ENCODE peak calls at places on chromosomes 6 and 20, in five cellular contexts. Z is ovary, C is cardiac fibroblast, F is AG10803, P is choroid plexus epithelial cell. J is an unnamed sample.

GRCh38 chr6:1208876-1209275 is 103.0 kb upstream of the FOXQ1 start:
- DNase-seq in Z (no peak), C (no peak), F (peak; percentile 38), P (peak; percentile 36), J (no peak)

GRCh38 chr6:170158296-170159039 is 132.4 kb downstream of the DLL1 start:
- DNase-seq in Z (no peak), C (no peak), F (no peak), P (no peak), J (no peak)

GRCh38 chr6:73704260-73704659 is 8.3 kb downstream of the CD109 start:
- DNase-seq in Z (no peak), C (peak; percentile 73), F (peak; percentile 97), P (peak; percentile 98), J (peak; percentile 77)

GRCh38 chr6:155041781-155042279 is 46.7 kb downstream of the TIAM2 start:
- DNase-seq in Z (no peak), C (peak; percentile 39), F (no peak), P (peak; percentile 29), J (no peak)

GRCh38 chr6:31075528-31075927 is 36.8 kb downstream of the C6orf15 start:
- DNase-seq in Z (no peak), C (peak; percentile 52), F (peak; percentile 45), P (peak; percentile 63), J (peak; percentile 59)

GRCh38 chr6:6825153-6825847 is 236.8 kb downstream of the LY86 start:
- DNase-seq in Z (no peak), C (no peak), F (no peak), P (no peak), J (no peak)

GRCh38 chr6:44151348-44152108 is 7.1 kb upstream of the CAPN11 start:
- DNase-seq in Z (peak; percentile 80), C (peak; percentile 71), F (peak; percentile 62), P (peak; percentile 74), J (peak; percentile 67)

GRCh38 chr20:63085087-63085861 is 78.5 kb upstream of the BHLHE23 start:
- DNase-seq in Z (no peak), C (no peak), F (no peak), P (no peak), J (no peak)

GRCh38 chr6:13455604-13456003 is 31.8 kb downstream of the GFOD1 start:
- DNase-seq in Z (no peak), C (no peak), F (no peak), P (no peak), J (no peak)

GRCh38 chr6:52590634-52590985 is 13.8 kb upstream of the TRAM2 start:
- DNase-seq in Z (no peak), C (peak; percentile 69), F (peak; percentile 95), P (peak; percentile 76), J (peak; percentile 82)

GRCh38 chr6:23410439-23410838 is 715.6 kb upstream of the NRSN1 start:
- DNase-seq in Z (no peak), C (no peak), F (no peak), P (no peak), J (no peak)

GRCh38 chr20:63534831-63535651 is 2.1 kb downstream of the PTK6 start:
- DNase-seq in Z (no peak), C (no peak), F (peak; percentile 25), P (no peak), J (no peak)

GRCh38 chr20:48394415-48395081 is 433.3 kb downstream of the PREX1 start:
- DNase-seq in Z (no peak), C (no peak), F (no peak), P (no peak), J (no peak)

GRCh38 chr6:20095436-20095835 is 116.8 kb downstream of the MBOAT1 start:
- DNase-seq in Z (no peak), C (no peak), F (no peak), P (no peak), J (no peak)

GRCh38 chr20:35232575-35232974 is 6.1 kb downstream of the MMP24 start:
- DNase-seq in Z (no peak), C (peak; percentile 46), F (peak; percentile 85), P (peak; percentile 45), J (peak; percentile 40)

GRCh38 chr6:132400641-132401119 is 595 bp downstream of the MOXD1 start:
- DNase-seq in Z (no peak), C (no peak), F (no peak), P (no peak), J (no peak)

GRCh38 chr6:2630362-2630761 is 120.4 kb downstream of the MYLK4 start:
- DNase-seq in Z (peak; percentile 65), C (peak; percentile 93), F (peak; percentile 71), P (peak; percentile 98), J (peak; percentile 92)

GRCh38 chr20:15789083-15789482 is 784.2 kb downstream of the KIF16B start:
- DNase-seq in Z (no peak), C (no peak), F (no peak), P (no peak), J (no peak)

GRCh38 chr6:41963371-41963770 is 21.8 kb upstream of the CCND3 start:
- DNase-seq in Z (no peak), C (no peak), F (no peak), P (no peak), J (no peak)

DNA sequence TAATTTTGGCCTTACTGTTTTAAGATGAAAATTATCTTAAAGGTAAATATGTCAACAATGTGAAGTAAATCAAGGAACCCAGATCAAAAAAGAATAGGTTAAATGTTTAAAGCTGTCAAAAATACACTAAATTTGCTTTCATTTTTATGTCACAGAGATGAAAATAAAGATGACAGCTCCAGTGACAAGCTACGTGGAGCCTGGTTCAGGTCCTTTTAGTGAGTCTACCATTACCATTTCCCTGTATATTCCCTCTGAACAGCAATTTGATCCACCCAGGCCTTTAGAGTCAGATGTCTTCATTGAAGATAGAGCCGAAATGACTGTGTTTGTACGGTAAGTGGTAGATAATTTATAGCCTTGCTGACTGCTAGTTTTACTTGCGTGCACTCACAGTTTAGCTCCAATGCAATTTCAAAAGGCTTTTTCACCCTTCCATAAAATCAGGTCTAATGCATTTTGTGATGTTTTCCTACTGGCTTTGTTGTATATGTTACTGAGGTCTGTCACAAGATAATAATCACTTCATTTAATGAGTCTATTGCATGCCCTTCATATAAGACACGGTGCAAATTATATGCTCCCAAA is 1.9 kb downstream of the HEBP2 start:
- DNase-seq in Z (no peak), C (no peak), F (no peak), P (no peak), J (no peak)
- H3K4me3 ChIP-seq in Z (no peak overlapping the region), C (no peak overlapping the region), F (no peak overlapping the region), P (no peak overlapping the region), J (no peak overlapping the region)

GRCh38 chr6:141610741-141611140 is 522.0 kb upstream of the GJE1 start:
- DNase-seq in Z (no peak), C (peak; percentile 20), F (peak; percentile 18), P (peak; percentile 72), J (peak; percentile 39)
- TF ChIP-seq CTCF in Z (no peak), C (peak; percentile 55), F (peak; percentile 43), P (peak; percentile 72), J (peak; percentile 46)

DNA sequence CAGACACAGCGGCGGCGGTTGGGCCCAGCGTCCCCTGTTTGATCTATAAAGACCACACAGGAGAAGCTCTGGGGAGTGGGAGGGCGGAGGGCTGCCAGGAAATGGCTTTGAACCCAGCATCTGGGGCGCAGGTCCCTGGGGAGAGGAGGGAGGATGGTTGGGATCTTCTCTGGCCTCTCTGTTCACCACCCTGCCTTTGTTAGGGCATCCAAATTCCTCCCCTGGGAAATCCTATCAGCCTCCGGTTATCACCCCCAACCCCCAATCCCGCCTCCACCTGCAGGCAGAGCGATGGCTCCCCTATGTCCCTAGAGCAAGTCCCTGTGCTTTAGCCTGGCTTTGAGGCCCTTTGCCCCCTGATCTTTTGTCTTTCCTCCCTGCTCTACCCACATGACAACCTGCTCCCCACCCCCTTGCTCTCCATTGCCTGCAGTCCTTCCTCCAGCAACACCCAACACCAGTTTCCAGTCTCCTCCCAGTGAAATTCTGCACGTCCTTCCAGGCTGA is 7.1 kb downstream of the XKR7 start:
- DNase-seq in Z (no peak), C (no peak), F (no peak), P (no peak), J (no peak)
- H3K4me3 ChIP-seq in Z (no peak overlapping the region), C (no peak overlapping the region), F (no peak overlapping the region), P (no peak overlapping the region), J (no peak overlapping the region)

GRCh38 chr6:72643214-72643613 is 21.4 kb downstream of the KCNQ5 start:
- DNase-seq in Z (no peak), C (peak; percentile 52), F (peak; percentile 38), P (no peak), J (peak; percentile 39)
- TF ChIP-seq CTCF in Z (no peak), C (no peak), F (peak; percentile 28), P (peak; percentile 13), J (no peak)

DNA sequence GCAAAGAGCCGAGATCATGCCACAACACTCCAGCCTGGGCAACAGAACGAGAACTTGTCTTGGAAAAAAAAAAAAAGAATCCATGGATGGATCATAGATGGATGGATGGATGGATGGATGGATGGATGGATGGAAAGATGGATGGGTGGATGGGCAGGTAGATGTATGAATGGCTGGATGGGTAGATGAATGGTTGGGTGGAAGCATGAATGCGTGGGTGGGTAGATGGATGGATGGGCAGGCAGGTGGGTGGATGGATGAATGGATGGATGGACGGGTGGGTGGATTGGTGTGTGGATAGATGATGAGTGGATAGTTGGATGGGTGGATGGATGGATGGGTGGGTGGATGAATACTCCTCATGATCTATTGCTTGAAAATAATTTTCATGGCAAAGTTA is 1.4 kb downstream of the JPH2 start:
- DNase-seq in Z (no peak), C (no peak), F (no peak), P (no peak), J (no peak)
- H3K4me3 ChIP-seq in Z (peak overlapping the region; percentile 44), C (no peak overlapping the region), F (peak overlapping the region; percentile 70), P (no peak overlapping the region), J (no peak overlapping the region)

GRCh38 chr6:105449756-105450390 is 47.0 kb upstream of the PREP start:
- DNase-seq in Z (no peak), C (no peak), F (peak; percentile 70), P (no peak), J (no peak)

GRCh38 chr6:105452376-105452775 is 49.5 kb upstream of the PREP start:
- DNase-seq in Z (no peak), C (no peak), F (no peak), P (no peak), J (no peak)

GRCh38 chr6:105458061-105458460 is 55.2 kb upstream of the PREP start:
- DNase-seq in Z (no peak), C (no peak), F (no peak), P (no peak), J (no peak)

GRCh38 chr6:105453968-105454367 is 51.1 kb upstream of the PREP start:
- DNase-seq in Z (no peak), C (no peak), F (peak; percentile 26), P (no peak), J (no peak)

GRCh38 chr6:105452924-105453756 is 50.3 kb upstream of the PREP start:
- DNase-seq in Z (no peak), C (no peak), F (no peak), P (no peak), J (no peak)
- TF ChIP-seq CTCF in Z (no peak), C (no peak), F (no peak), P (no peak), J (no peak)

GRCh38 chr6:28816909-28817807 is 106.6 kb downstream of the TRIM27 start:
- DNase-seq in Z (no peak), C (peak; percentile 56), F (peak; percentile 64), P (peak; percentile 76), J (peak; percentile 55)
- H3K4me3 ChIP-seq in Z (no peak overlapping the region), C (peak overlapping the region; percentile 21), F (peak overlapping the region; percentile 16), P (no peak overlapping the region), J (peak overlapping the region; percentile 25)